ENCODE peak calls at places on chromosomes 12 and 14, in eight cellular contexts. U is osteoblast, M is mesenchymal stem cell, X is neuronal stem cell, A is mammary epithelial cell, F is A549, K is GM23338, J is neural progenitor cell. O is an unnamed sample.
A peak's percentile ranks its signal among the peaks of the same experiment; 100 is the strongest.

GRCh38 chr12:110330544-110330943 is 49.5 kb downstream of the ATP2A2 start:
- DNase-seq in A (peak; percentile 30), K (peak; percentile 23), X (no peak), F (no peak), J (no peak), M (peak; percentile 51), U (no peak), O (peak; percentile 67)

GRCh38 chr12:118946256-118946655 is 35.1 kb upstream of the SRRM4 start:
- DNase-seq in A (no peak), M (no peak), X (no peak), U (no peak), K (no peak), F (no peak), J (no peak), O (no peak)

GRCh38 chr12:87020071-87020470 is 763.9 kb upstream of the MGAT4C start:
- DNase-seq in X (no peak), J (no peak), K (no peak), M (no peak), A (no peak), U (peak; percentile 29), F (no peak), O (no peak)

GRCh38 chr14:65631040-65631439 is 218.5 kb downstream of the FUT8 start:
- DNase-seq in F (no peak), M (no peak), U (no peak), J (no peak), K (no peak), X (no peak), A (no peak), O (no peak)

GRCh38 chr12:24661657-24662096 is 287.2 kb downstream of the BCAT1 start:
- DNase-seq in J (no peak), K (no peak), A (peak; percentile 9), F (no peak), M (peak; percentile 92), X (no peak), U (no peak), O (peak; percentile 8)

GRCh38 chr12:6180300-6181051 is 19.7 kb upstream of the CD9 start:
- DNase-seq in K (no peak), M (peak; percentile 90), A (peak; percentile 51), U (peak; percentile 93), J (no peak), X (no peak), F (no peak), O (peak; percentile 81)

GRCh38 chr14:100402631-100403030 is 79.5 kb downstream of the SLC25A47 start:
- DNase-seq in U (no peak), X (no peak), F (no peak), J (no peak), M (no peak), K (no peak), A (no peak), O (peak; percentile 29)

GRCh38 chr12:113439606-113440030 is 17.4 kb downstream of the SDSL start:
- DNase-seq in M (peak; percentile 48), K (peak; percentile 95), X (peak; percentile 64), A (no peak), J (peak; percentile 92), F (peak; percentile 74), U (peak; percentile 88), O (peak; percentile 54)

GRCh38 chr12:39685854-39686608 is 66.4 kb upstream of the ABCD2 start:
- DNase-seq in K (no peak), X (no peak), M (no peak), U (no peak), J (no peak), F (no peak), A (no peak), O (no peak)

GRCh38 chr12:102043928-102044327 is 17.9 kb downstream of the WASHC3 start:
- DNase-seq in K (no peak), A (no peak), F (no peak), J (no peak), M (no peak), U (no peak), X (no peak), O (no peak)

GRCh38 chr12:64675795-64676194 is 65.5 kb downstream of the RASSF3 start:
- DNase-seq in M (peak; percentile 81), U (peak; percentile 90), X (no peak), K (no peak), A (peak; percentile 45), F (peak; percentile 35), J (no peak), O (peak; percentile 55)

GRCh38 chr14:77239412-77239811 is 31.6 kb downstream of the NGB start:
- DNase-seq in U (peak; percentile 49), X (no peak), K (no peak), J (no peak), F (no peak), A (no peak), M (no peak), O (no peak)

GRCh38 chr14:52703225-52703624 is 3.8 kb upstream of the PSMC6 start:
- DNase-seq in J (no peak), M (peak; percentile 91), K (no peak), X (no peak), U (peak; percentile 95), A (peak; percentile 93), F (no peak), O (peak; percentile 99)

GRCh38 chr12:93336344-93336743 is 41.4 kb upstream of the NUDT4 start:
- DNase-seq in U (peak; percentile 37), J (peak; percentile 42), X (peak; percentile 18), A (peak; percentile 49), M (peak; percentile 49), K (peak; percentile 2), F (no peak), O (no peak)

GRCh38 chr12:96786808-96787207 is 120.2 kb upstream of the NEDD1 start:
- DNase-seq in F (no peak), J (no peak), K (no peak), U (no peak), A (no peak), X (no peak), M (no peak), O (no peak)

DNA sequence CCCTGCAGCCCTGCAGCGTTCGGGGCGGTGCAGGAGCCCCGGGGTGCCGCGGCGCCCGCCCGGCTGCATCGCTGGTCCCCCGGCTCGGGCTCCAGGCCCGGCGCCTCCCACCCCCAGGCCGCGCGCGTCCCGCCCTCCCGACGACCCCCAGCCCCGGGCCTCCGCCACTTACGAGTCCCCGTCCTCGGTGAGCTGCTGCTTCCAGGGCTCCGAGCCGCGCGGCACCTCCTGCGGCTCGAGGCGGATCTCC is 378 bp downstream of the NFKBIA start:
- DNase-seq in A (no peak), X (no peak), F (no peak), J (no peak), K (no peak), M (no peak), U (no peak), O (no peak)
- H3K4me2 ChIP-seq in A (no peak overlapping the region), X (peak overlapping the region; percentile 67), F (peak overlapping the region; percentile 92), J (peak overlapping the region; percentile 86), K (peak overlapping the region; percentile 99), M (peak overlapping the region; percentile 18), U (peak overlapping the region; percentile 52), O (peak overlapping the region; percentile 90)

GRCh38 chr12:4005851-4006400 is 132.7 kb upstream of the PARP11 start:
- DNase-seq in F (no peak), J (no peak), X (no peak), K (no peak), A (no peak), M (no peak), U (no peak), O (no peak)
- H3K4me2 ChIP-seq in F (no peak overlapping the region), J (no peak overlapping the region), X (no peak overlapping the region), K (no peak overlapping the region), A (no peak overlapping the region), M (no peak overlapping the region), U (no peak overlapping the region), O (no peak overlapping the region)

DNA sequence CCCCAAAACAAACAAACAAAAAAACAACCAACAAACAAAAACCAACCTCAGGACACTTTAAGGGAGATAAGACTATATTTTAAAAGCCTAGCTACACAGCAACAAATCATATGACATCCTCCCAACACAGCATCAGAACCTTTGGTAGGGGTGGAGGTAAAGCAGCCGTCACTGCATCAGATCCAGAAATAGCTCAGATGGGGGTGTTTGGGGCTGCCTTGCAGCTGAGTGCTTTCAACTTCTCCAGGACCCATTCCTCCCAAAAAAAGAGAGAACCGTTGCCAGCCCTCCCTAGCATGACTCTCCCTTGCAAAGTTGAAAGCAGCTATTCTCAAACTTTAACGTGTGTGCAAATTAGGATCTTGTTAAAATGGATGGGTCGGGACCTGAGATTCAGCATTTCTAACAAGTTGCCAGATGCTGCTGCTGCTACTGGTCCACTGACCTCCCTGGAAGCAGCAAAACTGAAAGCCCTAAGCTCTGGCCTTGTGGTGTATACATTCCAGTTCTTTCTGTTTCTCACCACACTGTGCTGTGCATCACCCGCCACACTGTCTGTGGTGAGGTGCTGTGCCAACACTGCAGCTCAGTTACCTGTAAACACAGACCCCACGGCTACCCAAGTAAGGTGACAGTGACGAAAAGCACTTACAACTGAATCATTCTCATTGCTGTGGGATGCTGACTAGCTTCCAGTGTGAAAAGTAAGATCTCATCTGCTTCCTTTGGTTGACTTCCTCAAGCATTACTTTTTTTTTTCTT is 54.0 kb downstream of the SLC38A1 start:
- DNase-seq in A (no peak), J (no peak), F (no peak), U (no peak), K (no peak), M (peak; percentile 38), X (no peak), O (no peak)
- H3K4me2 ChIP-seq in A (no peak overlapping the region), J (no peak overlapping the region), F (no peak overlapping the region), U (no peak overlapping the region), K (no peak overlapping the region), M (no peak overlapping the region), X (no peak overlapping the region), O (no peak overlapping the region)

GRCh38 chr12:54443446-54443845 is 24.4 kb upstream of the ITGA5 start:
- DNase-seq in U (no peak), K (no peak), A (no peak), X (no peak), F (no peak), M (no peak), J (no peak), O (no peak)
- H3K4me2 ChIP-seq in U (no peak overlapping the region), K (no peak overlapping the region), A (no peak overlapping the region), X (no peak overlapping the region), F (no peak overlapping the region), M (no peak overlapping the region), J (no peak overlapping the region), O (no peak overlapping the region)

DNA sequence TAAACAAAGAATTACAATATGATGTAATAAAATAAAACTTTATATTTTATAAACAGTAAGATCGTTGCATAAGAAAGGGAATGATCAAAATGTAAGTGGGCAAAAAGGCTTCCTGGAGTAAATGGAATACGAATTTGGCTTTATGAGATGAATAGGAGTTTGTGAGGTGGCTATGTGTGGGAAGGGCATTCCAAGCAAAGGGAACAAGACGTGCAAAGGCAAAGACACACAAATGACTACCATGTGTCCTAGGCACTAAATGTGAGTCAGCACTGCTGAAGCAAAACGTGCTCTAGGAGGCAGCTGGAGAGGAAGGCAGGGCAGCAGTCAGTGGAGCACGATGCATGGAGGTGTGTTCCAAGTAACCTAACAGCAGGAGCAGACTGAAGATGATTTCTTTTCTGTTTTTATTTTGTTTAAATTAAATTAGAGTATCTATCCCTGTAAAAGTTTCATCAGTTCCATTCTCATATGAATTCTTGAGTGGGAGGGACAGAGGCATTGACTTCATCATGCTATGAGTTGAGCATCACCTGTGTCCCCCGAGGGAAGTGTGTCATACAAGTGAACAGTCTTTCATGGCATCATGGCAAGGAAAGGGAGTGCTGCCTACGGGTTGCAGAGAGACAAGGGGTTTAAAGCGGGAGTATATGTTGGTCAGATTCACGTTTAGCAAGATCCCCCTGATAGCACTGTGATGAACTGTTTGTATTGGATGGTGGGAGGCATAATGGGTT is 52.9 kb upstream of the HIF1A start:
- DNase-seq in K (no peak), X (no peak), F (no peak), M (no peak), J (no peak), A (peak; percentile 69), U (no peak), O (peak; percentile 90)
- H3K4me2 ChIP-seq in K (no peak overlapping the region), X (no peak overlapping the region), F (no peak overlapping the region), M (no peak overlapping the region), J (no peak overlapping the region), A (no peak overlapping the region), U (peak overlapping the region; percentile 23), O (peak overlapping the region; percentile 43)